ENCODE peak calls at places on chromosome 11, in nine cellular contexts. One of them, this sample, is unnamed.

GRCh38 chr11:44308256-44308922 is 1.6 kb downstream of the ALX4 start:
- DNase-seq in heart left ventricle: no peak
- DNase-seq in lung: no peak
- DNase-seq in sigmoid colon: no peak
- DNase-seq in AG04450: no peak
- DNase-seq in colonic mucosa: no peak
- DNase-seq in OCI-LY7: no peak
- DNase-seq in gastrocnemius medialis: no peak
- DNase-seq in brain microvascular endothelial cell: no peak
- DNase-seq in this sample: no peak

GRCh38 chr11:93053864-93054263 is 84.4 kb downstream of the MTNR1B start:
- DNase-seq in heart left ventricle: no peak
- DNase-seq in lung: no peak
- DNase-seq in sigmoid colon: no peak
- DNase-seq in AG04450: no peak
- DNase-seq in colonic mucosa: no peak
- DNase-seq in OCI-LY7: no peak
- DNase-seq in gastrocnemius medialis: no peak
- DNase-seq in brain microvascular endothelial cell: no peak
- DNase-seq in this sample: no peak

GRCh38 chr11:76265771-76266241 is 59.5 kb upstream of the WNT11 start:
- DNase-seq in heart left ventricle: no peak
- DNase-seq in lung: no peak
- DNase-seq in sigmoid colon: no peak
- DNase-seq in AG04450: no peak
- DNase-seq in colonic mucosa: no peak
- DNase-seq in OCI-LY7: no peak
- DNase-seq in gastrocnemius medialis: peak; percentile 18
- DNase-seq in brain microvascular endothelial cell: no peak
- DNase-seq in this sample: no peak

GRCh38 chr11:20671856-20672546 is 2.6 kb downstream of the NELL1 start:
- DNase-seq in heart left ventricle: no peak
- DNase-seq in lung: no peak
- DNase-seq in sigmoid colon: no peak
- DNase-seq in AG04450: no peak
- DNase-seq in colonic mucosa: no peak
- DNase-seq in OCI-LY7: no peak
- DNase-seq in gastrocnemius medialis: no peak
- DNase-seq in brain microvascular endothelial cell: no peak
- DNase-seq in this sample: no peak

GRCh38 chr11:65060913-65061408 is 2.6 kb upstream of the NAALADL1 start:
- DNase-seq in heart left ventricle: no peak
- DNase-seq in lung: no peak
- DNase-seq in sigmoid colon: no peak
- DNase-seq in AG04450: no peak
- DNase-seq in colonic mucosa: no peak
- DNase-seq in OCI-LY7: no peak
- DNase-seq in gastrocnemius medialis: no peak
- DNase-seq in brain microvascular endothelial cell: no peak
- DNase-seq in this sample: no peak

GRCh38 chr11:102317768-102318103 is 452 bp downstream of the BIRC3 start:
- DNase-seq in heart left ventricle: no peak
- DNase-seq in lung: no peak
- DNase-seq in sigmoid colon: no peak
- DNase-seq in AG04450: no peak
- DNase-seq in colonic mucosa: no peak
- DNase-seq in OCI-LY7: no peak
- DNase-seq in gastrocnemius medialis: no peak
- DNase-seq in brain microvascular endothelial cell: no peak
- DNase-seq in this sample: no peak

GRCh38 chr11:132992838-132993680 is 539.2 kb downstream of the OPCML start:
- DNase-seq in heart left ventricle: no peak
- DNase-seq in lung: no peak
- DNase-seq in sigmoid colon: no peak
- DNase-seq in AG04450: no peak
- DNase-seq in colonic mucosa: no peak
- DNase-seq in OCI-LY7: no peak
- DNase-seq in gastrocnemius medialis: no peak
- DNase-seq in brain microvascular endothelial cell: peak; percentile 14
- DNase-seq in this sample: peak; percentile 11

GRCh38 chr11:64125676-64126075 is 40.2 kb downstream of the MACROD1 start:
- DNase-seq in heart left ventricle: no peak
- DNase-seq in lung: no peak
- DNase-seq in sigmoid colon: no peak
- DNase-seq in AG04450: no peak
- DNase-seq in colonic mucosa: no peak
- DNase-seq in OCI-LY7: no peak
- DNase-seq in gastrocnemius medialis: no peak
- DNase-seq in brain microvascular endothelial cell: no peak
- DNase-seq in this sample: no peak

GRCh38 chr11:128530119-128531091 is 57.0 kb downstream of the ETS1 start:
- DNase-seq in heart left ventricle: peak; percentile 74
- DNase-seq in lung: no peak
- DNase-seq in sigmoid colon: peak; percentile 89
- DNase-seq in AG04450: peak; percentile 93
- DNase-seq in colonic mucosa: no peak
- DNase-seq in OCI-LY7: no peak
- DNase-seq in gastrocnemius medialis: no peak
- DNase-seq in brain microvascular endothelial cell: peak; percentile 89
- DNase-seq in this sample: no peak

GRCh38 chr11:83303358-83303757 is 17.2 kb upstream of the CCDC90B start:
- DNase-seq in heart left ventricle: no peak
- DNase-seq in lung: no peak
- DNase-seq in sigmoid colon: no peak
- DNase-seq in AG04450: no peak
- DNase-seq in colonic mucosa: no peak
- DNase-seq in OCI-LY7: no peak
- DNase-seq in gastrocnemius medialis: no peak
- DNase-seq in brain microvascular endothelial cell: no peak
- DNase-seq in this sample: no peak

GRCh38 chr11:33980896-33981295 is 70.6 kb upstream of the CAPRIN1 start:
- DNase-seq in heart left ventricle: no peak
- DNase-seq in lung: no peak
- DNase-seq in sigmoid colon: no peak
- DNase-seq in AG04450: no peak
- DNase-seq in colonic mucosa: no peak
- DNase-seq in OCI-LY7: no peak
- DNase-seq in gastrocnemius medialis: no peak
- DNase-seq in brain microvascular endothelial cell: no peak
- DNase-seq in this sample: no peak

DNA sequence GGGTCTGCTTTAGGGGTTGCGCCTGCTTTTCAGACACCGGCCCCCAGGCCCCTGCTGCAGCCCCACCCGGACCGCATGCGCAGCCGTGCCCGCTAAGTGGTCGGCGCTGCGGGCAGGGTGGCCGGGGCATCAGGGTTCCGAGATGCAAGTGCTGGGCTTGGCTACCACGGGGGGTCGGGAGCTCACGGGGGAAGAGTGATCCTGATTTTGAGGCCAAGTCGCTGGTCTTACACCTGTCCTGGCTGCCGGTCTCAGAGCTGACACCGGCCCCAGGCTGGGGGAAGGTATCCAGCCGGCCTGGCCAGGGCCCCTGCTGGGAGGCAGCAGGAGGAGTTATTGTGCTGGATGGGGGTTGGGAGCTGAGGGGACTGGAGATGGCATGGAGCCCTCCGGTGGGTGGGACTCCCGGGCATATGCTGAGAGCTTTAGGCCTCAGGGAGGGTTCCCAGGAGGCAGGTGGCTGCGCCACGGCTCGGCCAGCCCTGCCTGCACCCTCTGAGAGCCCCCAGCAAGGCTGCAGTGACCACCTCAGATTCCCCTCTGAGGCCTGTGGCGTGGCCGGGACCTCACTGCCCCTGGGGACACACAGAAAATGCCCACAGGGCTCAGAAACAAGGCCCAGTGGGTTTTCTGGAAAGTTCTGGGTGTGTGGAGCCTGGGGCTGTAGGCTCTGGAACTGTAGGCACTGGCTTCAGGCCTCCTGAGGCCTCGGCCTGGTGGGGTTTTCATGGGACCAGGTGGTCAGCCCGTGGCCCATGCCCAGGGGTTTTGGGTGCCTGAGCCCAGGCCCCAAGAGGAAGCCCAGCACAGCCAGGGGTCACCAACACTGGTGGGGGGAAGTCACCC is 4.4 kb upstream of the MUC5AC start:
- DNase-seq in heart left ventricle: no peak
- DNase-seq in lung: no peak
- DNase-seq in sigmoid colon: no peak
- DNase-seq in AG04450: no peak
- DNase-seq in colonic mucosa: peak; percentile 15
- DNase-seq in OCI-LY7: no peak
- DNase-seq in gastrocnemius medialis: no peak
- DNase-seq in brain microvascular endothelial cell: no peak
- DNase-seq in this sample: no peak
- H3K27ac ChIP-seq in heart left ventricle: no peak overlapping the region
- H3K27ac ChIP-seq in lung: no peak overlapping the region
- H3K27ac ChIP-seq in sigmoid colon: no peak overlapping the region
- H3K27ac ChIP-seq in AG04450: peak overlapping the region; percentile 85
- H3K27ac ChIP-seq in colonic mucosa: no peak overlapping the region
- H3K27ac ChIP-seq in OCI-LY7: no peak overlapping the region
- H3K27ac ChIP-seq in gastrocnemius medialis: no peak overlapping the region
- H3K27ac ChIP-seq in brain microvascular endothelial cell: peak overlapping the region; percentile 51
- H3K27ac ChIP-seq in this sample: no peak overlapping the region

GRCh38 chr11:3886985-3887384 is 31.5 kb downstream of the STIM1 start:
- DNase-seq in heart left ventricle: no peak
- DNase-seq in lung: no peak
- DNase-seq in sigmoid colon: no peak
- DNase-seq in AG04450: no peak
- DNase-seq in colonic mucosa: no peak
- DNase-seq in OCI-LY7: no peak
- DNase-seq in gastrocnemius medialis: no peak
- DNase-seq in brain microvascular endothelial cell: no peak
- DNase-seq in this sample: no peak
- H3K27ac ChIP-seq in heart left ventricle: no peak overlapping the region
- H3K27ac ChIP-seq in lung: no peak overlapping the region
- H3K27ac ChIP-seq in sigmoid colon: no peak overlapping the region
- H3K27ac ChIP-seq in AG04450: no peak overlapping the region
- H3K27ac ChIP-seq in colonic mucosa: no peak overlapping the region
- H3K27ac ChIP-seq in OCI-LY7: no peak overlapping the region
- H3K27ac ChIP-seq in gastrocnemius medialis: peak overlapping the region; percentile 37
- H3K27ac ChIP-seq in brain microvascular endothelial cell: no peak overlapping the region
- H3K27ac ChIP-seq in this sample: no peak overlapping the region

DNA sequence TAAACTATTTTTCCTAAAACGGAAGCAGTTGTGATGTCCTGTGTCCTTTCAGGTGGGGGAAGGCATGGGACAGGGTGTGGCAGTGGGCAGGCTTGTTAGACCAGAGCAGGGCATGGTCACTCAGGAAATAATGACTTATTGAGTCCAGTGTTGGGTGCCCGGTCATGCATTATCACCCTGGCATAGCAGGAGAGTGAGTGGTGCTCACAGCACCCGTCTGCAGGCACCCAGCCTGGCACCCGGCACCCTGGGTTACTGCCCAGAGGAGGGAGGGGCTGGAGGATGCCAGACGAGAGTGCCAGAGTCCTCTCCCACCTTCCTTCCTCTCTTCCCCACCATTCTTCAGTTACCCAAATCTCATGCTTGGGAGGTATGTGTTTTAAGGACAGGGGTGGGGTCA is 59.1 kb downstream of the ST3GAL4 start:
- DNase-seq in heart left ventricle: peak; percentile 59
- DNase-seq in lung: no peak
- DNase-seq in sigmoid colon: no peak
- DNase-seq in AG04450: no peak
- DNase-seq in colonic mucosa: no peak
- DNase-seq in OCI-LY7: no peak
- DNase-seq in gastrocnemius medialis: no peak
- DNase-seq in brain microvascular endothelial cell: no peak
- DNase-seq in this sample: no peak
- H3K27ac ChIP-seq in heart left ventricle: peak overlapping the region; percentile 86
- H3K27ac ChIP-seq in lung: peak overlapping the region; percentile 93
- H3K27ac ChIP-seq in sigmoid colon: peak overlapping the region; percentile 86
- H3K27ac ChIP-seq in AG04450: no peak overlapping the region
- H3K27ac ChIP-seq in colonic mucosa: peak overlapping the region; percentile 68
- H3K27ac ChIP-seq in OCI-LY7: no peak overlapping the region
- H3K27ac ChIP-seq in gastrocnemius medialis: no peak overlapping the region
- H3K27ac ChIP-seq in brain microvascular endothelial cell: no peak overlapping the region
- H3K27ac ChIP-seq in this sample: peak overlapping the region; percentile 86

DNA sequence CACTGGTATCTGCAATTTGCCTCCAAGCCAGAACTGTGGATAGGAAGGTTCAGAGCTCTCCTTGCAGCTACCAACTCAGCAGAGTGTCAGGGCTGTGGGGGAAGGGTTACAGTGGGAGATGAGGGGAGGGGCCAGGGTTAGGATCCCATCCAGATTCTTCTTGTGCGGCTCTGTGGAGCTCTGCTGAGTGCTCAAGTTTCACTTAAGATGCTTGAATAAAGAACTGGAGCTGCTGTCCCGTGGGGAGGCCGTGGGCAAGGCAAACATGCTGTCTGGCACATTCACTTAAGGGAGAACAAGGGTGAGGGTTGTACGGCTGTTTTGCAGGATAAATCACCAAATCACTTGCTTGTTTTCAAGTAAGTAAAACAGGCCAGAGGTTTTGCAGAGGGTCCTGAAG is 197.1 kb downstream of the FAM76B start:
- DNase-seq in heart left ventricle: no peak
- DNase-seq in lung: no peak
- DNase-seq in sigmoid colon: no peak
- DNase-seq in AG04450: no peak
- DNase-seq in colonic mucosa: no peak
- DNase-seq in OCI-LY7: no peak
- DNase-seq in gastrocnemius medialis: no peak
- DNase-seq in brain microvascular endothelial cell: no peak
- DNase-seq in this sample: no peak
- H3K27ac ChIP-seq in heart left ventricle: no peak overlapping the region
- H3K27ac ChIP-seq in lung: no peak overlapping the region
- H3K27ac ChIP-seq in sigmoid colon: no peak overlapping the region
- H3K27ac ChIP-seq in AG04450: no peak overlapping the region
- H3K27ac ChIP-seq in colonic mucosa: no peak overlapping the region
- H3K27ac ChIP-seq in OCI-LY7: no peak overlapping the region
- H3K27ac ChIP-seq in gastrocnemius medialis: no peak overlapping the region
- H3K27ac ChIP-seq in brain microvascular endothelial cell: no peak overlapping the region
- H3K27ac ChIP-seq in this sample: no peak overlapping the region

DNA sequence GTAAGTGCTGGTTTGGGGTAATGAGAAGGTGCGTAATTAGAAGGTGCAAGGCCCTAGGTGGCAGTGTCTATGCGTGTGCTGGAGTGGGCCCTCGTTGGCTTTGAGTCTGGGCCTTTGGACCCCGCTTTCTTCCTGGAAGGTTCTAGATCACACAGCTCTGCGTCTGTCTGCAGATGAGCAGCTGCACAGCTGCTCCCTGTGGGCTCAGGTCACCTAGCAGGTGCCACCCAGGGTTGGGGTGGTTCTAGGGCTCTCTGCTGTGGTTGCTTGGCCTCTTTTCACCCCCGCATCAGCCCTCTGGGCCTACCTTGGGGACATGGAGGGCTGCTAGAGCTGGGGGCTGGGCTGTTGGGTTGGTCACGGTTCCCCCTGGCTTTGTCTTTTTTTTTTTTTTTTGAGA is 10.4 kb downstream of the RELT start:
- DNase-seq in heart left ventricle: no peak
- DNase-seq in lung: no peak
- DNase-seq in sigmoid colon: no peak
- DNase-seq in AG04450: no peak
- DNase-seq in colonic mucosa: no peak
- DNase-seq in OCI-LY7: peak; percentile 61
- DNase-seq in gastrocnemius medialis: no peak
- DNase-seq in brain microvascular endothelial cell: no peak
- DNase-seq in this sample: no peak
- H3K27ac ChIP-seq in heart left ventricle: no peak overlapping the region
- H3K27ac ChIP-seq in lung: peak overlapping the region; percentile 77
- H3K27ac ChIP-seq in sigmoid colon: no peak overlapping the region
- H3K27ac ChIP-seq in AG04450: no peak overlapping the region
- H3K27ac ChIP-seq in colonic mucosa: peak overlapping the region; percentile 19
- H3K27ac ChIP-seq in OCI-LY7: peak overlapping the region; percentile 79
- H3K27ac ChIP-seq in gastrocnemius medialis: peak overlapping the region; percentile 87
- H3K27ac ChIP-seq in brain microvascular endothelial cell: no peak overlapping the region
- H3K27ac ChIP-seq in this sample: peak overlapping the region; percentile 42